ENCODE peak calls at places on chromosomes 1 and 21, in ten cellular contexts. G is tibial artery, U is foreskin fibroblast, Y is OCI-LY7, T is brain microvascular endothelial cell, K is astrocyte, N is mucosa of descending colon, P is heart right ventricle, C is upper lobe of right lung, R is fibroblast of the aortic adventitia. M is an unnamed sample.

GRCh38 chr1:15027515-15027948 is 126.0 kb upstream of the TMEM51 start:
- DNase-seq in U (peak; percentile 50), P (peak; percentile 77), K (peak; percentile 44), Y (peak; percentile 49), R (peak; percentile 73), C (peak; percentile 84), N (peak; percentile 84), G (peak; percentile 60), T (peak; percentile 61), M (peak; percentile 53)

GRCh38 chr21:14259669-14260458 is 43.9 kb downstream of the RBM11 start:
- DNase-seq in U (peak; percentile 3), R (peak; percentile 60), N (no peak), T (peak; percentile 31), K (peak; percentile 13), Y (peak; percentile 46), P (no peak), G (no peak), C (no peak), M (peak; percentile 78)

GRCh38 chr1:64748706-64749105 is 3.8 kb downstream of the RAVER2 start:
- DNase-seq in U (no peak), P (no peak), R (no peak), N (no peak), G (no peak), Y (no peak), K (no peak), C (no peak), T (no peak), M (no peak)

GRCh38 chr1:161801955-161802354 is 35.8 kb downstream of the ATF6 start:
- DNase-seq in N (no peak), P (no peak), U (no peak), K (peak; percentile 14), R (no peak), Y (no peak), T (no peak), G (no peak), C (no peak), M (no peak)

GRCh38 chr21:36310016-36310415 is 10.0 kb upstream of the MORC3 start:
- DNase-seq in P (no peak), K (no peak), Y (peak; percentile 78), C (no peak), T (no peak), N (no peak), R (no peak), U (no peak), G (no peak), M (no peak)

GRCh38 chr1:225746361-225747179 is 31.1 kb upstream of the SRP9 start:
- DNase-seq in K (peak; percentile 92), N (peak; percentile 70), G (peak; percentile 58), P (peak; percentile 69), T (peak; percentile 70), U (peak; percentile 73), Y (no peak), C (peak; percentile 72), R (peak; percentile 94), M (peak; percentile 92)

GRCh38 chr1:150192012-150192411 is 42.3 kb downstream of the PLEKHO1 start:
- DNase-seq in Y (no peak), R (peak; percentile 88), N (no peak), U (peak; percentile 21), T (peak; percentile 88), P (no peak), C (no peak), G (no peak), K (peak; percentile 92), M (peak; percentile 79)

GRCh38 chr1:49331066-49331852 is 554.6 kb upstream of the BEND5 start:
- DNase-seq in C (no peak), Y (no peak), K (no peak), P (no peak), R (no peak), T (no peak), U (no peak), N (no peak), G (no peak), M (no peak)

GRCh38 chr1:248696775-248697174 is 5.8 kb downstream of the OR14I1 start:
- DNase-seq in C (no peak), P (no peak), T (no peak), Y (no peak), N (no peak), U (no peak), K (no peak), G (no peak), R (no peak), M (no peak)

GRCh38 chr1:87513971-87514660 is 185.4 kb downstream of the LMO4 start:
- DNase-seq in T (no peak), N (no peak), G (no peak), Y (no peak), P (no peak), R (no peak), K (peak; percentile 42), C (no peak), U (no peak), M (no peak)

GRCh38 chr1:115469703-115470476 is 131.8 kb upstream of the NGF start:
- DNase-seq in U (no peak), Y (peak; percentile 58), R (peak; percentile 51), T (peak; percentile 66), K (peak; percentile 71), G (no peak), P (peak; percentile 42), N (peak; percentile 67), C (peak; percentile 76), M (peak; percentile 61)

GRCh38 chr1:11858968-11859871 is 475 bp upstream of the NPPB start:
- DNase-seq in Y (peak; percentile 69), K (peak; percentile 33), C (peak; percentile 85), P (peak; percentile 75), U (peak; percentile 30), R (peak; percentile 62), T (peak; percentile 57), G (no peak), N (peak; percentile 65), M (peak; percentile 74)

DNA sequence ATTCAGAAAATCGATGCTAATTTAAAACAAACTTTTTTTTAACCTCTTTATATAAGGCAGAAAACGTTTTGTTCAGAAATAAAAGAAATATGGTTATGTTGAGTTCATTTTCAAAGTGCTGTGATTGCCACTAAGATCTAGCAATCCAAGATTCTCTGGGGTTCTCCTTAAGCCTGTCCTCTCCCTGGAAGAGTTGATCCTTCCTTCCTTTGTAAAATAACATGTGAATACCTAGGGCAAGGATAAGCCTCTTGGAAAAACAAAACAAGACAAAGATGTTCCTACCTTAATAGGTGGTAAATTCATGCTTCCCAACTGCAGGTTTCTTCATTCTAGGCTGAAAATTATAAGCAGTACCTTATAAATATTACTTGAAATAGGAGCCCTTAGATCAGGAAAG is 18.0 kb upstream of the FOXD3 start:
- DNase-seq in C (no peak), U (no peak), T (no peak), Y (no peak), G (no peak), R (no peak), N (no peak), P (no peak), K (no peak), M (no peak)
- H3K4me3 ChIP-seq in C (no peak overlapping the region), U (no peak overlapping the region), T (no peak overlapping the region), Y (no peak overlapping the region), G (no peak overlapping the region), R (no peak overlapping the region), N (no peak overlapping the region), P (no peak overlapping the region), K (no peak overlapping the region), M (no peak overlapping the region)

GRCh38 chr1:33182452-33182851 is 609 bp upstream of the TRIM62 start:
- DNase-seq in R (peak; percentile 81), C (no peak), U (peak; percentile 41), K (peak; percentile 68), G (no peak), T (no peak), P (no peak), Y (no peak), N (peak; percentile 27), M (peak; percentile 53)
- H3K4me3 ChIP-seq in R (no peak overlapping the region), C (peak overlapping the region; percentile 64), U (peak overlapping the region; percentile 70), K (peak overlapping the region; percentile 76), G (peak overlapping the region; percentile 77), T (peak overlapping the region; percentile 89), P (peak overlapping the region; percentile 87), Y (peak overlapping the region; percentile 74), N (no peak overlapping the region), M (peak overlapping the region; percentile 75)

GRCh38 chr1:84691139-84691783 is 1.0 kb upstream of the SSX2IP start:
- DNase-seq in N (peak; percentile 26), Y (peak; percentile 31), C (no peak), R (no peak), U (no peak), G (no peak), K (peak; percentile 10), P (no peak), T (no peak), M (no peak)

GRCh38 chr1:84693009-84693408 is 2.7 kb upstream of the SSX2IP start:
- DNase-seq in R (peak; percentile 49), P (no peak), T (no peak), K (peak; percentile 56), G (no peak), C (no peak), U (no peak), Y (peak; percentile 26), N (no peak), M (no peak)

GRCh38 chr1:84692391-84692790 is 2.1 kb upstream of the SSX2IP start:
- DNase-seq in U (no peak), K (no peak), N (no peak), Y (no peak), C (no peak), P (no peak), R (no peak), T (no peak), G (no peak), M (no peak)

GRCh38 chr1:84690397-84691138 is at the start of gene SSX2IP:
- DNase-seq in K (peak; percentile 93), Y (peak; percentile 97), P (peak; percentile 99), U (peak; percentile 97), C (peak; percentile 99), T (peak; percentile 97), R (peak; percentile 96), N (peak; percentile 100), G (peak; percentile 95), M (peak; percentile 97)

GRCh38 chr1:84693774-84694173 is 3.5 kb upstream of the SSX2IP start:
- DNase-seq in Y (no peak), T (no peak), K (peak; percentile 6), P (no peak), G (no peak), C (no peak), R (peak; percentile 37), U (no peak), N (no peak), M (no peak)
- H3K4me3 ChIP-seq in Y (no peak overlapping the region), T (no peak overlapping the region), K (no peak overlapping the region), P (no peak overlapping the region), G (no peak overlapping the region), C (no peak overlapping the region), R (no peak overlapping the region), U (no peak overlapping the region), N (no peak overlapping the region), M (no peak overlapping the region)

GRCh38 chr1:110643886-110644285 is 30.9 kb downstream of the KCNA3 start:
- DNase-seq in Y (no peak), R (no peak), U (no peak), G (no peak), P (no peak), K (no peak), C (no peak), T (no peak), N (no peak), M (no peak)
- H3K4me3 ChIP-seq in Y (no peak overlapping the region), R (no peak overlapping the region), U (no peak overlapping the region), G (no peak overlapping the region), P (no peak overlapping the region), K (no peak overlapping the region), C (no peak overlapping the region), T (no peak overlapping the region), N (no peak overlapping the region), M (no peak overlapping the region)

DNA sequence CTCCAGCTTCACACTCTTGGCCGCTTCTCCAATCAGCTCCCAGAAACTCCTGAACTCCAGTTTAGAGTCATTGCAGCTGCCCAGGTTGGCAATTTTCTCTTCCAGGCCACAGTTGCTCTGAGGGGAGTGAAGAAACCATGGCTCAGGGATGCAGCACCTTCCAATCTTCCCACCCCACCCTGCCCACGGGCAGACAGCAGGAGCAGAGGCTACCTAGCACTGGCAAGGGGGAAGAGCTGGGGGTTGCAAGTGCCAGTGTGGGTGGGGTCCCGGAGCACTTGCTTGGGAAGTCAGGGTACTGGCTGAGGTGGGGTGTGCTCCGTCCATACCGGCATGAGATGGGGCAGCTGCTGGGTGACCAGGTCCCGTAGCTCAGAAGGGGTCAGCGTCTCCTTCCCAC is 1.2 kb downstream of the S100A14 start:
- DNase-seq in N (peak; percentile 32), G (no peak), K (no peak), C (no peak), P (no peak), T (no peak), Y (no peak), R (no peak), U (no peak), M (no peak)
- H3K4me3 ChIP-seq in N (no peak overlapping the region), G (no peak overlapping the region), K (no peak overlapping the region), C (peak overlapping the region; percentile 37), P (no peak overlapping the region), T (no peak overlapping the region), Y (no peak overlapping the region), R (no peak overlapping the region), U (no peak overlapping the region), M (no peak overlapping the region)

M was measured in fibroblast of pulmonary artery.